ENCODE peak calls at places on chromosomes 5 and 9, in eight cellular contexts. L is RWPE2; I is transverse colon; U is gastrocnemius medialis; S is psoas muscle; M is right lobe of liver; Q is naive thymus-derived CD4-positive, alpha-beta T cell; F is suprapubic skin. K is an unnamed sample. For H3K27me3 and H3K36me3, the result is how much of the 10 kb centered on the place peaks cover.

GRCh38 chr5:119453045-119453383 is 717 bp downstream of the HSD17B4 start:
- DNase-seq in L (no peak), I (peak), U (peak), S (no peak), M (no peak), Q (no peak), F (no peak), K (no peak)

GRCh38 chr9:91716815-91717214 is 233.2 kb downstream of the ROR2 start:
- DNase-seq in L (no peak), I (no peak), U (no peak), S (no peak), M (no peak), Q (no peak), F (no peak), K (no peak)

GRCh38 chr9:72476617-72477375 is 44.6 kb upstream of the TMC1 start:
- DNase-seq in L (peak), I (peak), U (no peak), S (no peak), M (no peak), Q (no peak), F (no peak), K (peak)

GRCh38 chr5:147539053-147539452 is 29.2 kb upstream of the DPYSL3 start:
- DNase-seq in L (no peak), I (no peak), U (no peak), S (no peak), M (no peak), Q (no peak), F (no peak), K (no peak)

GRCh38 chr5:178203670-178204204 is 596 bp upstream of the HNRNPAB start:
- DNase-seq in L (no peak), I (no peak), U (no peak), S (no peak), M (no peak), Q (no peak), F (no peak), K (no peak)

GRCh38 chr5:168366124-168366523 is 74.7 kb downstream of the WWC1 start:
- DNase-seq in L (no peak), I (no peak), U (no peak), S (no peak), M (no peak), Q (no peak), F (no peak), K (peak)

GRCh38 chr5:133682496-133682895 is 70.2 kb upstream of the FSTL4 start:
- DNase-seq in L (no peak), I (no peak), U (no peak), S (no peak), M (no peak), Q (no peak), F (no peak), K (no peak)

GRCh38 chr9:127035948-127036347 is 86.5 kb downstream of the ANGPTL2 start:
- DNase-seq in L (no peak), I (no peak), U (peak), S (peak), M (no peak), Q (no peak), F (peak), K (no peak)

GRCh38 chr5:17401509-17402290 is 96.3 kb upstream of the TAF11L2 start:
- DNase-seq in L (no peak), I (no peak), U (no peak), S (no peak), M (no peak), Q (no peak), F (no peak), K (no peak)

GRCh38 chr9:12777149-12778010 is 2.6 kb downstream of the LURAP1L start:
- DNase-seq in L (no peak), I (no peak), U (no peak), S (no peak), M (no peak), Q (no peak), F (no peak), K (no peak)

GRCh38 chr5:141878186-141878770 is at the start of gene PCDH1:
- DNase-seq in L (no peak), I (peak), U (no peak), S (no peak), M (peak), Q (peak), F (no peak), K (no peak)

DNA sequence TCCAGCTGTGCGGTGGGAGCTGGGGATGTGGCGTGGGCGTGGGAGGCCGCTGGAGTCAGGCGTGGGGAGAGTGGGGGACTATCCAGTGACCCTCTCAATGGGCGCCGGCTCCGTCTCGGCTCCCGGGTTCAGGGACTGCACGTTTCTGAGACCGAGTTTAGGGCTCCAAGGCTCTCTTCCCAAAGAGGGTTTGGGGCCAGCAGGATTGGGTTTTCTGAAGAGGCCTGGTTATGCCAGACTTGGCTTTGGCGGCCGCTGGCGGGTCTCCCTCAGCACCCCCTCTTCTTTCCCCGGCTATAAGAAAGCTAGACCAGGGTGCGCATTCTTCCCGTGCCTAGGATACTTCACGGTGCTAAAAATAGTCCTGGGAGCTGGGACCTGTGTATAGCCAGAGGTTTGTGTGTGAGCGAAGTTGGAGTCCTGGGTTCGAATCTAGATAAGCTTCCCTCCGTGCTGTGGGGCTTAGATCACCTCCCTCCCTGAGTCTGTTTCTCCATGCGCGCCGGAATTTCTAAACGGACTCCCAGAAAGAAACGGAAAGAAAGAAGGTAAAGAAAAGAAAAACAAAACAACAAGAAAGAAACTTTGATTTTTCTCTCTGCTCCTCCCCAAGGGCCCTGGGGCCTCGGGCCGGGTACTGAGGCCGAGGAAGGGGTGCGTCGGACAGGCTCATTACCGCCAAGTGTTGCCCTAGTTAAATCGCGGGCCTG is 5.0 kb downstream of the HAND1 start:
- DNase-seq in L (no peak), I (no peak), U (no peak), S (peak), M (no peak), Q (no peak), F (no peak), K (no peak)
- H3K27me3 ChIP-seq in L (half or more), I (half or more), U (half or more), S (half or more), M (under half), Q (under half), F (half or more), K (half or more)

DNA sequence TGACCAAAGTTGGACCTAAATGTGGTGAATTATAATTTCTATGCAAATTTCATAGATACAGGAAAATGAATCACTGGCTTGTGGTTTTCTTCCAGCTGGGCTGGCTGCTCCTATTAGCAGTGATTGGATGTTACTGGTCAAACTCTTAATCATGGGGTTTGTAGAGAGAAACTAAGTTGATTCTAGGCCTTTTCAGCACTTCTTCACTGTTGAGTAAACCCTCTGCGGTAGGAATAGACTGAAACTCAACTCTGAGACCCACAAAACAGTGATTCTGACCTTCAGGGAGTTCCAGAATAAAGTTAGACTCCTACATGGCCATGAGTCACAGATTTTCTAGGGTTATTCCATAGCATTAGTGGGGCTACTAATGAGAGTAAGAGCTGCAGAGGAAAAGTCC is 47.9 kb upstream of the FKTN start:
- DNase-seq in L (no peak), I (no peak), U (no peak), S (no peak), M (no peak), Q (no peak), F (no peak), K (peak)
- H3K36me3 ChIP-seq in L (under half), I (under half), U (under half), S (half or more), M (under half), Q (under half), F (under half), K (under half)

GRCh38 chr9:133618726-133619125 is 9.5 kb upstream of the FAM163B start:
- DNase-seq in L (no peak), I (no peak), U (no peak), S (no peak), M (no peak), Q (no peak), F (no peak), K (no peak)

GRCh38 chr9:133615897-133616188 is 6.7 kb upstream of the FAM163B start:
- DNase-seq in L (no peak), I (no peak), U (no peak), S (no peak), M (no peak), Q (no peak), F (no peak), K (no peak)

GRCh38 chr9:133621868-133622267 is 12.7 kb upstream of the FAM163B start:
- DNase-seq in L (no peak), I (no peak), U (no peak), S (no peak), M (no peak), Q (no peak), F (no peak), K (no peak)

GRCh38 chr9:133616643-133617405 is 7.6 kb upstream of the FAM163B start:
- DNase-seq in L (no peak), I (no peak), U (no peak), S (no peak), M (no peak), Q (no peak), F (no peak), K (no peak)

DNA sequence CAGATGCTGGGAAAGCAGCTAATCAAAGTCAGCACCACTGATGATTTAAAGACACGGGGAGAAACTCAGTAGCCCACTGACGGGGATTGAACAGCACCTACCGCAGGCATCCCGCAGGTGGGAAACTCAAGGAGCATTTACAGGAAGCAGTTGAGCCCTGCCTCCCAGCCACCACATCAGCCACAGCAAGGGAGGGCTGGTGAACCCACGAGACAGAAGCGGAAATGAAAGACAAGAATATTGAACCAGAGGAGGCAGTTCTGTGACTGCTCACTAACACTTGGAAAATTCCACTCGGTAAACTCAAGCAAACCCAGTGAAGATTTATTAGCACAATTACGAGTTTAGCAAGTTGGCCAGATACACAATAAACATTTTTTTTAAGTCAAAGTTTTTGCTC is 10.6 kb upstream of the FAM163B start:
- DNase-seq in L (no peak), I (peak), U (no peak), S (no peak), M (no peak), Q (peak), F (no peak), K (no peak)
- H3K27me3 ChIP-seq in L (under half), I (under half), U (under half), S (half or more), M (under half), Q (under half), F (half or more), K (under half)

DNA sequence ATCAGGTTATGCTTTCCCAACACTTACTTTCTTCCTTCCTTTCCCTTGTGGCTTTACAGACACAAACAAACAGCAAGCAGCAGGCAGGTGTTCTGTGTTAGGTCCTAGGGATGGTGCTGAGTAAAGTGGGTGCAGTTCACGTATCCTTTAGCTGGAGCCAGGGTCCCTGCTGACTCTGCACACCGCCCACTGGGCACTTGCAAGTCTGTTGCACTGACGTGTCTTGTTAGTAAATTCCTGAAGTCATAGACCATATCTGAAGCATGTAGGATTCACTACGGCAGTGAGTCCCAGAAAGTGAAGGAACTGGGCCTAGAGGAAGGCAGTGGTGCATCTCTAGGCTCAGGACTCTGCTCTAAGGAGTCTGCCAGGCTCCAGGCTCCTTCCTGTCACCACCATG is 96.6 kb downstream of the DAPK1 start:
- DNase-seq in L (no peak), I (no peak), U (no peak), S (no peak), M (no peak), Q (no peak), F (no peak), K (peak)
- H3K36me3 ChIP-seq in L (under half), I (under half), U (under half), S (under half), M (under half), Q (under half), F (under half), K (under half)